ENCODE peak calls at places on chromosomes 7 and 10, in six cellular contexts. One of them, this sample, is unnamed.
A peak's percentile ranks its signal among the peaks of the same experiment; 100 is the strongest.

GRCh38 chr10:117568226-117568625 is 25.7 kb downstream of the EMX2 start:
- DNase-seq in choroid plexus epithelial cell: no peak
- DNase-seq in CD4-positive, CD25-positive, alpha-beta regulatory T cell: no peak
- DNase-seq in A172: no peak
- DNase-seq in activated naive CD8-positive, alpha-beta T cell treated with anti-CD3 and anti-CD28 coated beads, Interleukin-2, amount 50 U/mL, for 24 hours: no peak
- DNase-seq in T-helper 22 cell: no peak
- DNase-seq in this sample: no peak

GRCh38 chr10:72735288-72735926 is 43.5 kb downstream of the MCU start:
- DNase-seq in choroid plexus epithelial cell: no peak
- DNase-seq in activated naive CD8-positive, alpha-beta T cell treated with anti-CD3 and anti-CD28 coated beads, Interleukin-2, amount 50 U/mL, for 24 hours: no peak
- DNase-seq in A172: no peak
- DNase-seq in T-helper 22 cell: no peak
- DNase-seq in CD4-positive, CD25-positive, alpha-beta regulatory T cell: no peak
- DNase-seq in this sample: no peak

GRCh38 chr7:149317986-149318672 is 56.1 kb downstream of the ZNF783 start:
- DNase-seq in CD4-positive, CD25-positive, alpha-beta regulatory T cell: peak; percentile 13
- DNase-seq in T-helper 22 cell: no peak
- DNase-seq in activated naive CD8-positive, alpha-beta T cell treated with anti-CD3 and anti-CD28 coated beads, Interleukin-2, amount 50 U/mL, for 24 hours: peak; percentile 11
- DNase-seq in choroid plexus epithelial cell: no peak
- DNase-seq in A172: no peak
- DNase-seq in this sample: peak; percentile 7

GRCh38 chr10:60570941-60571340 is 181.3 kb upstream of the ANK3 start:
- DNase-seq in activated naive CD8-positive, alpha-beta T cell treated with anti-CD3 and anti-CD28 coated beads, Interleukin-2, amount 50 U/mL, for 24 hours: no peak
- DNase-seq in A172: no peak
- DNase-seq in choroid plexus epithelial cell: no peak
- DNase-seq in CD4-positive, CD25-positive, alpha-beta regulatory T cell: no peak
- DNase-seq in T-helper 22 cell: no peak
- DNase-seq in this sample: no peak

GRCh38 chr7:25436413-25436812 is 208.1 kb upstream of the NPVF start:
- DNase-seq in T-helper 22 cell: no peak
- DNase-seq in CD4-positive, CD25-positive, alpha-beta regulatory T cell: no peak
- DNase-seq in choroid plexus epithelial cell: no peak
- DNase-seq in A172: no peak
- DNase-seq in activated naive CD8-positive, alpha-beta T cell treated with anti-CD3 and anti-CD28 coated beads, Interleukin-2, amount 50 U/mL, for 24 hours: no peak
- DNase-seq in this sample: no peak

GRCh38 chr7:130814753-130815152 is 80.7 kb upstream of the KLF14 start:
- DNase-seq in CD4-positive, CD25-positive, alpha-beta regulatory T cell: peak; percentile 36
- DNase-seq in activated naive CD8-positive, alpha-beta T cell treated with anti-CD3 and anti-CD28 coated beads, Interleukin-2, amount 50 U/mL, for 24 hours: no peak
- DNase-seq in choroid plexus epithelial cell: peak; percentile 63
- DNase-seq in T-helper 22 cell: no peak
- DNase-seq in A172: peak; percentile 31
- DNase-seq in this sample: no peak

GRCh38 chr10:20110435-20111119 is 294.3 kb downstream of the PLXDC2 start:
- DNase-seq in CD4-positive, CD25-positive, alpha-beta regulatory T cell: no peak
- DNase-seq in T-helper 22 cell: no peak
- DNase-seq in activated naive CD8-positive, alpha-beta T cell treated with anti-CD3 and anti-CD28 coated beads, Interleukin-2, amount 50 U/mL, for 24 hours: no peak
- DNase-seq in choroid plexus epithelial cell: no peak
- DNase-seq in A172: no peak
- DNase-seq in this sample: no peak

GRCh38 chr10:110704906-110705476 is 60.9 kb downstream of the RBM20 start:
- DNase-seq in A172: no peak
- DNase-seq in T-helper 22 cell: no peak
- DNase-seq in activated naive CD8-positive, alpha-beta T cell treated with anti-CD3 and anti-CD28 coated beads, Interleukin-2, amount 50 U/mL, for 24 hours: no peak
- DNase-seq in choroid plexus epithelial cell: no peak
- DNase-seq in CD4-positive, CD25-positive, alpha-beta regulatory T cell: no peak
- DNase-seq in this sample: no peak

GRCh38 chr10:16907720-16908119 is 90.5 kb upstream of the RSU1 start:
- DNase-seq in T-helper 22 cell: no peak
- DNase-seq in activated naive CD8-positive, alpha-beta T cell treated with anti-CD3 and anti-CD28 coated beads, Interleukin-2, amount 50 U/mL, for 24 hours: no peak
- DNase-seq in CD4-positive, CD25-positive, alpha-beta regulatory T cell: no peak
- DNase-seq in choroid plexus epithelial cell: peak; percentile 7
- DNase-seq in A172: no peak
- DNase-seq in this sample: no peak

GRCh38 chr10:70115948-70116682 is 16.5 kb downstream of the AIFM2 start:
- DNase-seq in choroid plexus epithelial cell: peak; percentile 41
- DNase-seq in A172: peak; percentile 21
- DNase-seq in T-helper 22 cell: no peak
- DNase-seq in CD4-positive, CD25-positive, alpha-beta regulatory T cell: peak; percentile 59
- DNase-seq in activated naive CD8-positive, alpha-beta T cell treated with anti-CD3 and anti-CD28 coated beads, Interleukin-2, amount 50 U/mL, for 24 hours: peak; percentile 58
- DNase-seq in this sample: peak; percentile 83

GRCh38 chr7:157458254-157458633 is 121.4 kb downstream of the DNAJB6 start:
- DNase-seq in choroid plexus epithelial cell: no peak
- DNase-seq in CD4-positive, CD25-positive, alpha-beta regulatory T cell: no peak
- DNase-seq in activated naive CD8-positive, alpha-beta T cell treated with anti-CD3 and anti-CD28 coated beads, Interleukin-2, amount 50 U/mL, for 24 hours: no peak
- DNase-seq in A172: no peak
- DNase-seq in T-helper 22 cell: no peak
- DNase-seq in this sample: no peak

GRCh38 chr7:18495412-18496335 is at the start of gene HDAC9:
- DNase-seq in activated naive CD8-positive, alpha-beta T cell treated with anti-CD3 and anti-CD28 coated beads, Interleukin-2, amount 50 U/mL, for 24 hours: peak; percentile 16
- DNase-seq in T-helper 22 cell: no peak
- DNase-seq in choroid plexus epithelial cell: peak; percentile 40
- DNase-seq in CD4-positive, CD25-positive, alpha-beta regulatory T cell: no peak
- DNase-seq in A172: peak; percentile 56
- DNase-seq in this sample: peak; percentile 31

GRCh38 chr7:140316165-140316661 is 82.1 kb downstream of the SLC37A3 start:
- DNase-seq in A172: peak; percentile 72
- DNase-seq in T-helper 22 cell: no peak
- DNase-seq in activated naive CD8-positive, alpha-beta T cell treated with anti-CD3 and anti-CD28 coated beads, Interleukin-2, amount 50 U/mL, for 24 hours: peak; percentile 20
- DNase-seq in choroid plexus epithelial cell: peak; percentile 70
- DNase-seq in CD4-positive, CD25-positive, alpha-beta regulatory T cell: peak; percentile 13
- DNase-seq in this sample: no peak

GRCh38 chr10:15385552-15386455 is 14.7 kb upstream of the FAM171A1 start:
- DNase-seq in choroid plexus epithelial cell: peak; percentile 17
- DNase-seq in activated naive CD8-positive, alpha-beta T cell treated with anti-CD3 and anti-CD28 coated beads, Interleukin-2, amount 50 U/mL, for 24 hours: no peak
- DNase-seq in A172: no peak
- DNase-seq in CD4-positive, CD25-positive, alpha-beta regulatory T cell: no peak
- DNase-seq in T-helper 22 cell: no peak
- DNase-seq in this sample: no peak

GRCh38 chr7:106797937-106798336 is 67.1 kb upstream of the PIK3CG start:
- DNase-seq in A172: no peak
- DNase-seq in choroid plexus epithelial cell: no peak
- DNase-seq in activated naive CD8-positive, alpha-beta T cell treated with anti-CD3 and anti-CD28 coated beads, Interleukin-2, amount 50 U/mL, for 24 hours: no peak
- DNase-seq in T-helper 22 cell: no peak
- DNase-seq in CD4-positive, CD25-positive, alpha-beta regulatory T cell: no peak
- DNase-seq in this sample: no peak

GRCh38 chr7:128810473-128810872 is 18.7 kb downstream of the CCDC136 start:
- DNase-seq in activated naive CD8-positive, alpha-beta T cell treated with anti-CD3 and anti-CD28 coated beads, Interleukin-2, amount 50 U/mL, for 24 hours: no peak
- DNase-seq in T-helper 22 cell: no peak
- DNase-seq in choroid plexus epithelial cell: no peak
- DNase-seq in A172: no peak
- DNase-seq in CD4-positive, CD25-positive, alpha-beta regulatory T cell: no peak
- DNase-seq in this sample: no peak

GRCh38 chr7:4190021-4190981 is 491.8 kb upstream of the FOXK1 start:
- DNase-seq in choroid plexus epithelial cell: no peak
- DNase-seq in A172: no peak
- DNase-seq in CD4-positive, CD25-positive, alpha-beta regulatory T cell: no peak
- DNase-seq in activated naive CD8-positive, alpha-beta T cell treated with anti-CD3 and anti-CD28 coated beads, Interleukin-2, amount 50 U/mL, for 24 hours: no peak
- DNase-seq in T-helper 22 cell: no peak
- DNase-seq in this sample: no peak

GRCh38 chr10:75012471-75012870 is 99.0 kb upstream of the SAMD8 start:
- DNase-seq in activated naive CD8-positive, alpha-beta T cell treated with anti-CD3 and anti-CD28 coated beads, Interleukin-2, amount 50 U/mL, for 24 hours: no peak
- DNase-seq in T-helper 22 cell: no peak
- DNase-seq in CD4-positive, CD25-positive, alpha-beta regulatory T cell: no peak
- DNase-seq in choroid plexus epithelial cell: no peak
- DNase-seq in A172: no peak
- DNase-seq in this sample: peak; percentile 42

GRCh38 chr10:67969875-67970274 is 85.4 kb downstream of the SIRT1 start:
- DNase-seq in CD4-positive, CD25-positive, alpha-beta regulatory T cell: no peak
- DNase-seq in A172: no peak
- DNase-seq in T-helper 22 cell: no peak
- DNase-seq in choroid plexus epithelial cell: peak; percentile 12
- DNase-seq in activated naive CD8-positive, alpha-beta T cell treated with anti-CD3 and anti-CD28 coated beads, Interleukin-2, amount 50 U/mL, for 24 hours: no peak
- DNase-seq in this sample: no peak

GRCh38 chr10:44885710-44886109 is 25.4 kb upstream of the TMEM72 start:
- DNase-seq in choroid plexus epithelial cell: no peak
- DNase-seq in A172: no peak
- DNase-seq in activated naive CD8-positive, alpha-beta T cell treated with anti-CD3 and anti-CD28 coated beads, Interleukin-2, amount 50 U/mL, for 24 hours: no peak
- DNase-seq in CD4-positive, CD25-positive, alpha-beta regulatory T cell: no peak
- DNase-seq in T-helper 22 cell: no peak
- DNase-seq in this sample: no peak

GRCh38 chr7:28433604-28434254 is 21.4 kb downstream of the CREB5 start:
- DNase-seq in activated naive CD8-positive, alpha-beta T cell treated with anti-CD3 and anti-CD28 coated beads, Interleukin-2, amount 50 U/mL, for 24 hours: no peak
- DNase-seq in choroid plexus epithelial cell: peak; percentile 84
- DNase-seq in CD4-positive, CD25-positive, alpha-beta regulatory T cell: no peak
- DNase-seq in A172: peak; percentile 24
- DNase-seq in T-helper 22 cell: no peak
- DNase-seq in this sample: no peak

GRCh38 chr7:116810267-116811116 is 51.9 kb upstream of the CAPZA2 start:
- DNase-seq in T-helper 22 cell: no peak
- DNase-seq in A172: no peak
- DNase-seq in CD4-positive, CD25-positive, alpha-beta regulatory T cell: no peak
- DNase-seq in choroid plexus epithelial cell: peak; percentile 30
- DNase-seq in activated naive CD8-positive, alpha-beta T cell treated with anti-CD3 and anti-CD28 coated beads, Interleukin-2, amount 50 U/mL, for 24 hours: no peak
- DNase-seq in this sample: no peak

GRCh38 chr10:86673216-86673826 is 5.0 kb downstream of the LDB3 start:
- DNase-seq in CD4-positive, CD25-positive, alpha-beta regulatory T cell: no peak
- DNase-seq in T-helper 22 cell: no peak
- DNase-seq in A172: no peak
- DNase-seq in choroid plexus epithelial cell: no peak
- DNase-seq in activated naive CD8-positive, alpha-beta T cell treated with anti-CD3 and anti-CD28 coated beads, Interleukin-2, amount 50 U/mL, for 24 hours: no peak
- DNase-seq in this sample: no peak

GRCh38 chr10:132575320-132576201 is 38.0 kb downstream of the INPP5A start:
- DNase-seq in choroid plexus epithelial cell: peak; percentile 91
- DNase-seq in activated naive CD8-positive, alpha-beta T cell treated with anti-CD3 and anti-CD28 coated beads, Interleukin-2, amount 50 U/mL, for 24 hours: peak; percentile 65
- DNase-seq in T-helper 22 cell: no peak
- DNase-seq in A172: peak; percentile 60
- DNase-seq in CD4-positive, CD25-positive, alpha-beta regulatory T cell: no peak
- DNase-seq in this sample: peak; percentile 72

GRCh38 chr7:7653568-7654187 is 13.1 kb downstream of the UMAD1 start:
- DNase-seq in choroid plexus epithelial cell: peak; percentile 11
- DNase-seq in A172: peak; percentile 54
- DNase-seq in CD4-positive, CD25-positive, alpha-beta regulatory T cell: peak; percentile 52
- DNase-seq in T-helper 22 cell: no peak
- DNase-seq in activated naive CD8-positive, alpha-beta T cell treated with anti-CD3 and anti-CD28 coated beads, Interleukin-2, amount 50 U/mL, for 24 hours: peak; percentile 41
- DNase-seq in this sample: peak; percentile 18

GRCh38 chr7:30594055-30594539 is 581 bp upstream of the GARS1 start:
- DNase-seq in activated naive CD8-positive, alpha-beta T cell treated with anti-CD3 and anti-CD28 coated beads, Interleukin-2, amount 50 U/mL, for 24 hours: peak; percentile 56
- DNase-seq in choroid plexus epithelial cell: peak; percentile 41
- DNase-seq in T-helper 22 cell: peak; percentile 11
- DNase-seq in A172: peak; percentile 55
- DNase-seq in CD4-positive, CD25-positive, alpha-beta regulatory T cell: no peak
- DNase-seq in this sample: peak; percentile 56

GRCh38 chr10:69456880-69457693 is 5.8 kb downstream of the TSPAN15 start:
- DNase-seq in CD4-positive, CD25-positive, alpha-beta regulatory T cell: no peak
- DNase-seq in activated naive CD8-positive, alpha-beta T cell treated with anti-CD3 and anti-CD28 coated beads, Interleukin-2, amount 50 U/mL, for 24 hours: no peak
- DNase-seq in T-helper 22 cell: no peak
- DNase-seq in choroid plexus epithelial cell: no peak
- DNase-seq in A172: peak; percentile 84
- DNase-seq in this sample: no peak

GRCh38 chr10:16987129-16987670 is 142.4 kb downstream of the CUBN start:
- DNase-seq in activated naive CD8-positive, alpha-beta T cell treated with anti-CD3 and anti-CD28 coated beads, Interleukin-2, amount 50 U/mL, for 24 hours: no peak
- DNase-seq in A172: no peak
- DNase-seq in T-helper 22 cell: no peak
- DNase-seq in CD4-positive, CD25-positive, alpha-beta regulatory T cell: no peak
- DNase-seq in choroid plexus epithelial cell: peak; percentile 84
- DNase-seq in this sample: no peak

GRCh38 chr7:95213809-95214492 is 110.4 kb downstream of the PON1 start:
- DNase-seq in A172: peak; percentile 23
- DNase-seq in activated naive CD8-positive, alpha-beta T cell treated with anti-CD3 and anti-CD28 coated beads, Interleukin-2, amount 50 U/mL, for 24 hours: no peak
- DNase-seq in choroid plexus epithelial cell: peak; percentile 61
- DNase-seq in CD4-positive, CD25-positive, alpha-beta regulatory T cell: no peak
- DNase-seq in T-helper 22 cell: no peak
- DNase-seq in this sample: no peak

GRCh38 chr10:88227342-88228018 is 355.6 kb downstream of the RNLS start:
- DNase-seq in choroid plexus epithelial cell: peak; percentile 81
- DNase-seq in A172: peak; percentile 32
- DNase-seq in CD4-positive, CD25-positive, alpha-beta regulatory T cell: no peak
- DNase-seq in activated naive CD8-positive, alpha-beta T cell treated with anti-CD3 and anti-CD28 coated beads, Interleukin-2, amount 50 U/mL, for 24 hours: no peak
- DNase-seq in T-helper 22 cell: no peak
- DNase-seq in this sample: no peak